ENCODE peak calls at places on chromosomes 6 and 20, in five cellular contexts. P is A549, D is IMR-90, A is K562, B is SK-N-SH. V is an unnamed sample.

GRCh38 chr20:8647868-8648495 is 420.9 kb upstream of the PLCB4 start:
- DNase-seq in P (no peak), A (no peak), B (no peak), D (no peak), V (no peak)

GRCh38 chr20:35636095-35636494 is 20.5 kb downstream of the SPAG4 start:
- DNase-seq in B (no peak), D (no peak), A (no peak), P (no peak), V (no peak)

GRCh38 chr20:57292611-57293010 is 26.2 kb upstream of the BMP7 start:
- DNase-seq in D (no peak), A (no peak), P (no peak), B (no peak), V (no peak)

GRCh38 chr6:142803495-142804049 is 141.4 kb downstream of the HIVEP2 start:
- DNase-seq in B (no peak), D (no peak), P (no peak), A (no peak), V (no peak)

GRCh38 chr6:68012822-68013221 is 622.3 kb upstream of the ADGRB3 start:
- DNase-seq in B (no peak), A (no peak), D (no peak), P (no peak), V (no peak)

GRCh38 chr6:16544521-16544920 is 216.7 kb downstream of the ATXN1 start:
- DNase-seq in P (no peak), B (no peak), A (no peak), D (no peak), V (no peak)

GRCh38 chr6:26230336-26230735 is 134.7 kb upstream of the BTN3A2 start:
- DNase-seq in D (no peak), P (no peak), B (no peak), A (no peak), V (no peak)

GRCh38 chr6:105601541-105602174 is 198.8 kb upstream of the PREP start:
- DNase-seq in A (no peak), D (peak), B (no peak), P (peak), V (peak)

GRCh38 chr6:18488004-18488403 is 100.9 kb downstream of the RNF144B start:
- DNase-seq in A (no peak), P (no peak), D (no peak), B (no peak), V (no peak)

GRCh38 chr6:125867483-125867935 is 76.7 kb downstream of the NCOA7 start:
- DNase-seq in P (no peak), D (peak), A (no peak), B (no peak), V (no peak)

GRCh38 chr20:46752639-46753235 is 43.3 kb downstream of the SLC2A10 start:
- DNase-seq in D (peak), A (peak), B (peak), P (peak), V (no peak)

GRCh38 chr6:56757585-56757984 is 114.9 kb upstream of the DST start:
- DNase-seq in P (no peak), A (no peak), B (no peak), D (peak), V (no peak)

GRCh38 chr6:157579467-157580031 is 198.6 kb downstream of the ZDHHC14 start:
- DNase-seq in A (no peak), D (no peak), B (no peak), P (no peak), V (no peak)

GRCh38 chr6:16762265-16762546 is 946 bp upstream of the ATXN1 start:
- DNase-seq in P (peak), A (no peak), B (no peak), D (no peak), V (no peak)

GRCh38 chr20:32509639-32510066 is 75.5 kb downstream of the NOL4L start:
- DNase-seq in B (peak), A (no peak), D (peak), P (no peak), V (no peak)

GRCh38 chr6:135675862-135676261 is 175.6 kb upstream of the PDE7B start:
- DNase-seq in A (peak), B (peak), D (peak), P (peak), V (peak)

GRCh38 chr6:2938632-2939083 is 32.7 kb downstream of the SERPINB6 start:
- DNase-seq in D (no peak), A (peak), B (no peak), P (peak), V (no peak)

GRCh38 chr6:34178361-34179105 is 32.6 kb upstream of the GRM4 start:
- DNase-seq in B (no peak), A (no peak), P (no peak), D (no peak), V (no peak)

GRCh38 chr20:35601021-35601973 is 14.3 kb upstream of the SPAG4 start:
- DNase-seq in D (peak), A (peak), B (peak), P (peak), V (no peak)

GRCh38 chr20:23147964-23148720 is 62.0 kb upstream of the CD93 start:
- DNase-seq in B (no peak), A (peak), D (peak), P (peak), V (peak)

GRCh38 chr6:37698264-37699137 is 818 bp upstream of the MDGA1 start:
- DNase-seq in A (peak), D (peak), P (peak), B (peak), V (no peak)

GRCh38 chr6:35687658-35688604 is 784 bp downstream of the FKBP5 start:
- DNase-seq in D (peak), P (peak), B (peak), A (peak), V (peak)

GRCh38 chr20:25084616-25085187 is 2.8 kb upstream of the VSX1 start:
- DNase-seq in P (peak), D (no peak), B (no peak), A (no peak), V (no peak)

GRCh38 chr6:111817451-111818146 is 55.7 kb downstream of the FYN start:
- DNase-seq in D (no peak), B (no peak), A (no peak), P (no peak), V (no peak)

GRCh38 chr6:134288538-134289203 is 29.2 kb downstream of the SGK1 start:
- DNase-seq in B (no peak), A (no peak), D (peak), P (no peak), V (no peak)

GRCh38 chr20:10040070-10040970 is 5.5 kb downstream of the ANKEF1 start:
- DNase-seq in A (no peak), P (peak), B (no peak), D (peak), V (no peak)

GRCh38 chr20:36974660-36975059 is 23.2 kb upstream of the SAMHD1 start:
- DNase-seq in A (no peak), D (no peak), B (no peak), P (no peak), V (no peak)

GRCh38 chr6:64221776-64222175 is 586.2 kb downstream of the PHF3 start:
- DNase-seq in P (no peak), A (no peak), D (peak), B (no peak), V (no peak)

GRCh38 chr6:1993049-1993448 is 252.4 kb downstream of the GMDS start:
- DNase-seq in P (no peak), B (no peak), D (peak), A (no peak), V (no peak)

GRCh38 chr6:161432546-161432945 is 158.7 kb upstream of the AGPAT4 start:
- DNase-seq in P (no peak), D (no peak), B (no peak), A (no peak), V (no peak)

GRCh38 chr6:88223298-88223697 is 57.2 kb upstream of the CNR1 start:
- DNase-seq in B (no peak), D (no peak), P (no peak), A (no peak), V (no peak)

GRCh38 chr6:88220493-88220892 is 54.3 kb upstream of the CNR1 start:
- DNase-seq in A (peak), P (no peak), D (no peak), B (no peak), V (no peak)
- TF ChIP-seq RCOR1 in A (no peak), P (no peak), D (no peak), B (no peak), V (no peak)

DNA sequence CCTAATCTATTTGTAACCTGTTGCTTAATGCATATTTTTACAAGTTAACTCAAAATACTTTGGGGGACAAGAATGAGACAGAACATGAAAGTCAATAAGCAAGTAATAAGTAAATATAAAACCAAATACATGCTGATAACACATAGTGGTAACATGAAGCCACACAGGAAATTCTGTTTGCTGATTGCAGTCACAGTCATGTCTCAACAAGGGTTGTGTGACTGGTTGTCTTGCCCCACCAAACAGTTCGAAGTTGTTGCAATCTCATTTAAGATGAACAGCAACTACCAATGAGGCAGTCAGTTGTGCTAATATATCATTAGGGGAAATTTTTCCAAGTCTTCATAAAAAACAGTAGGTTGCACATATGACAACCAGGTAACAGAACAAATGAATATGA is 14.5 kb downstream of the CD24 start:
- DNase-seq in A (no peak), P (no peak), D (no peak), B (no peak), V (no peak)
- TF ChIP-seq RCOR1 in A (no peak), P (no peak), D (no peak), B (no peak), V (no peak)

DNA sequence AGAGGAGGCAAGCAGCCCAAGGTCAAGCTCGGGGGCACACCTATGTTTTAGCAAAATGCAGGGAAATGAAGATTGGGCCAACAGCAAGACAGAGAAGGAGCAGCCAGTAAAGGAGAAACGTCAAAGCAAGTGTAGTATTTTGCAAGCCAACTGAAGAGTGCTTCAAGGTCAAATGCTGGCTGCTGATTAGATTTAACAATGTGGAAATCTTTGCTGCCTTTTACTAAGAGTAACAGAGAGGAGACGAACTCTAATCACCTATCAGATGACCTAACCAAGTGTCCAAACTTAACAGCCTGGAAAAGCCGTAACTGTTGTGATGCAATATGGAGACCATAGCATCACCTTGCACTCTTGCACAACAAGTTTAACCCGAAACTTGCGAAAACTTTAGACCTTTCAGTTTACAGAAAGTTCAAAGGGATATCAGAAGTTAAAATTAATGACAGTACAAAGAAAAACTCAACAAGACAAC is 30.4 kb downstream of the AKIRIN2 start:
- DNase-seq in P (no peak), D (no peak), B (no peak), A (no peak), V (no peak)
- TF ChIP-seq RCOR1 in P (no peak), D (no peak), B (no peak), A (no peak), V (no peak)

DNA sequence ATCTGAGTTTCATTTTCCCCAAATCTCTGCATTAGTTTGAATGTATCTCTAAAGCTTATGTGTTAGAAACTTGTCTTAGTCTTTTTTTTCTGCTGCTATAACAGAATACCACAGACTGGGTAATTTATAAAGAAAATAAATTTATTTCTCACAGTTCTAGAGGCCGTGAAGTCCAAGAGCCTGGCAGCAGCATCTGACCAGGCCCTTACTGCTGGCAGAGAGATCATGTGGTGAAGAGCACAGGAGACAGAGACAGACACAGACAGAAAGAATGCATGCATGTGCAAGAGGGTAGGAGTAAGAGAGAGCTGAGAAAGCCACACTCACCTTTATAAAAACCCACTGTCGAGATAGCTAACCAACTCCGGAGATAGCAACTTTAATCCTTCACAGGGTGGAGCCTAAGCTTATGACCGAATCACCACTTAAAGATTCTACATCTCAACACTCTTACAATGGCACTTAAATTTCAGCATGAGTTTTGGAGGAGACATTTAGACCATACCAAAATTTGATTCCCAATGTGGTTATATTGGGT is 412.7 kb upstream of the SOX4 start:
- DNase-seq in A (no peak), B (no peak), P (no peak), D (no peak), V (no peak)
- TF ChIP-seq RCOR1 in A (no peak), B (no peak), P (no peak), D (no peak), V (no peak)